ENCODE peak calls at places on chromosomes 3 and 15, in nine cellular contexts. V, K, O, R, M, Q, H, D and A are unnamed samples.

GRCh38 chr3:184680411-184680990 is 31.4 kb downstream of the MAGEF1 start:
- DNase-seq in Q (no peak), K (no peak), H (no peak), V (no peak), O (no peak), M (no peak), D (no peak), R (no peak), A (no peak)

GRCh38 chr3:53819163-53819868 is 26.9 kb downstream of the CHDH start:
- DNase-seq in R (no peak), H (no peak), D (no peak), O (no peak), M (no peak), V (no peak), K (no peak), Q (no peak), A (no peak)

GRCh38 chr3:52216585-52217408 is 8.6 kb downstream of the TLR9 start:
- DNase-seq in H (no peak), M (peak), R (no peak), V (peak), O (peak), Q (peak), D (no peak), K (no peak), A (no peak)

GRCh38 chr15:89323825-89324224 is 10.8 kb downstream of the POLG start:
- DNase-seq in Q (no peak), M (no peak), O (no peak), D (no peak), R (no peak), V (no peak), H (no peak), K (no peak), A (no peak)

GRCh38 chr3:171704002-171704401 is 106.3 kb downstream of the PLD1 start:
- DNase-seq in K (no peak), V (no peak), H (peak), R (no peak), O (no peak), M (peak), D (no peak), Q (no peak), A (no peak)

GRCh38 chr15:70586241-70586640 is 177.1 kb downstream of the UACA start:
- DNase-seq in D (no peak), K (no peak), Q (no peak), O (no peak), R (no peak), V (no peak), M (no peak), H (no peak), A (no peak)

GRCh38 chr15:71295242-71296031 is 180.2 kb downstream of the THSD4 start:
- DNase-seq in H (peak), R (no peak), M (peak), Q (no peak), D (no peak), K (no peak), O (no peak), V (no peak), A (no peak)

GRCh38 chr3:109081746-109082510 is 36.0 kb downstream of the MORC1 start:
- DNase-seq in O (no peak), M (peak), R (no peak), D (no peak), V (no peak), H (peak), K (peak), Q (no peak), A (no peak)

GRCh38 chr3:111809196-111809595 is 49.9 kb upstream of the PHLDB2 start:
- DNase-seq in Q (no peak), H (no peak), V (no peak), K (no peak), D (no peak), M (peak), O (no peak), R (no peak), A (no peak)

GRCh38 chr3:188431553-188431952 is 277.6 kb downstream of the LPP start:
- DNase-seq in H (peak), O (no peak), K (no peak), M (no peak), Q (no peak), V (no peak), D (no peak), R (no peak), A (no peak)

GRCh38 chr15:98703291-98703690 is 55.0 kb downstream of the IGF1R start:
- DNase-seq in H (no peak), O (no peak), K (no peak), V (no peak), D (no peak), Q (no peak), R (no peak), M (no peak), A (no peak)

GRCh38 chr3:118029049-118029448 is 1005.6 kb downstream of the IGSF11 start:
- DNase-seq in H (no peak), M (no peak), Q (no peak), O (no peak), V (no peak), D (no peak), K (no peak), R (no peak), A (no peak)

GRCh38 chr3:138188013-138188352 is 882 bp downstream of the ARMC8 start:
- DNase-seq in K (no peak), M (peak), Q (no peak), O (no peak), D (no peak), V (no peak), R (peak), H (no peak), A (no peak)

GRCh38 chr3:176914764-176915163 is 282.5 kb downstream of the TBL1XR1 start:
- DNase-seq in Q (no peak), H (no peak), K (no peak), R (no peak), O (no peak), V (no peak), M (no peak), D (no peak), A (no peak)

GRCh38 chr15:82572311-82572710 is 32.1 kb upstream of the RPS17 start:
- DNase-seq in Q (no peak), K (no peak), R (no peak), M (no peak), V (no peak), O (no peak), D (no peak), H (no peak), A (no peak)

GRCh38 chr3:154971771-154972326 is 108.3 kb upstream of the MME start:
- DNase-seq in H (no peak), K (no peak), M (peak), V (no peak), O (no peak), Q (no peak), R (no peak), D (no peak), A (no peak)

GRCh38 chr15:83769411-83769960 is 115.6 kb downstream of the ADAMTSL3 start:
- DNase-seq in O (no peak), H (no peak), D (no peak), K (no peak), R (no peak), Q (no peak), M (no peak), V (no peak), A (no peak)

GRCh38 chr3:42980909-42981308 is 1.8 kb downstream of the GASK1A start:
- DNase-seq in O (no peak), H (no peak), V (no peak), K (no peak), R (no peak), Q (no peak), M (no peak), D (no peak), A (no peak)

GRCh38 chr3:24640330-24640877 is 145.8 kb upstream of the THRB start:
- DNase-seq in M (peak), O (peak), R (no peak), H (peak), D (no peak), K (no peak), Q (no peak), V (no peak), A (no peak)

GRCh38 chr3:141878812-141879211 is 2.4 kb downstream of the ATP1B3 start:
- DNase-seq in Q (no peak), O (no peak), K (no peak), M (peak), D (no peak), H (peak), V (no peak), R (no peak), A (no peak)

GRCh38 chr15:91852741-91853500 is 587 bp upstream of the SLCO3A1 start:
- DNase-seq in O (peak), H (peak), M (peak), R (peak), D (peak), Q (peak), V (peak), K (peak), A (no peak)

GRCh38 chr3:45612918-45613602 is 18.5 kb downstream of the LIMD1 start:
- DNase-seq in D (no peak), Q (peak), O (no peak), K (peak), H (no peak), V (no peak), R (peak), M (no peak), A (peak)

GRCh38 chr15:64396790-64397189 is 9.2 kb downstream of the TRIP4 start:
- DNase-seq in Q (no peak), O (no peak), H (no peak), K (no peak), D (no peak), M (no peak), V (no peak), R (no peak), A (no peak)

GRCh38 chr3:136838641-136839555 is 20.0 kb downstream of the SLC35G2 start:
- DNase-seq in V (no peak), O (no peak), R (no peak), M (no peak), H (peak), Q (no peak), D (no peak), K (no peak), A (no peak)

GRCh38 chr3:37310666-37311050 is 136.3 kb upstream of the LRRFIP2 start:
- DNase-seq in K (no peak), R (no peak), Q (no peak), D (no peak), V (no peak), M (no peak), O (no peak), H (no peak), A (no peak)

GRCh38 chr3:82814660-82815059 is 1053.2 kb upstream of the GBE1 start:
- DNase-seq in V (no peak), R (no peak), K (no peak), O (no peak), Q (peak), M (no peak), H (no peak), D (no peak), A (no peak)

GRCh38 chr3:186502138-186502941 is 41.8 kb downstream of the CRYGS start:
- DNase-seq in M (no peak), K (no peak), O (no peak), D (no peak), Q (no peak), H (no peak), V (no peak), R (no peak), A (peak)

GRCh38 chr3:197256836-197257444 is 41.5 kb downstream of the DLG1 start:
- DNase-seq in M (peak), D (no peak), R (no peak), Q (no peak), O (no peak), H (peak), K (no peak), V (no peak), A (no peak)

GRCh38 chr3:155946178-155946577 is 75.7 kb downstream of the GMPS start:
- DNase-seq in Q (no peak), O (no peak), H (no peak), V (no peak), D (no peak), R (no peak), K (no peak), M (peak), A (no peak)